ENCODE peak calls at places on chromosomes 2 and 18, in six cellular contexts. G is HCT116, Z is uterus, B is K562, A is spleen, V is tibial nerve. F is an unnamed sample.

GRCh38 chr2:32418777-32419176 is 62.0 kb downstream of the BIRC6 start:
- DNase-seq in V (no peak), Z (no peak), B (no peak), G (no peak), A (no peak), F (no peak)

GRCh38 chr2:144801766-144802165 is 281.8 kb upstream of the ZEB2 start:
- DNase-seq in G (no peak), B (no peak), Z (no peak), A (no peak), V (no peak), F (no peak)

GRCh38 chr2:43948370-43948769 is 47.4 kb downstream of the LRPPRC start:
- DNase-seq in G (no peak), Z (no peak), B (no peak), A (no peak), V (no peak), F (no peak)

GRCh38 chr18:9737814-9738160 is 29.7 kb downstream of the RAB31 start:
- DNase-seq in G (no peak), Z (peak; percentile 26), V (no peak), A (peak; percentile 63), B (peak; percentile 25), F (no peak)

GRCh38 chr18:9741821-9742541 is 33.9 kb downstream of the RAB31 start:
- DNase-seq in V (no peak), Z (no peak), B (peak; percentile 34), G (no peak), A (peak; percentile 69), F (no peak)

GRCh38 chr18:48163184-48164095 is 233.0 kb upstream of the SMAD2 start:
- DNase-seq in G (no peak), Z (no peak), V (no peak), A (no peak), B (no peak), F (no peak)

GRCh38 chr2:226362991-226363390 is 436.6 kb downstream of the IRS1 start:
- DNase-seq in B (no peak), Z (no peak), G (no peak), A (no peak), V (no peak), F (no peak)

GRCh38 chr2:23776021-23776420 is 150.9 kb downstream of the ATAD2B start:
- DNase-seq in A (no peak), Z (no peak), G (no peak), B (no peak), V (no peak), F (no peak)

GRCh38 chr2:157194097-157194688 is 63.3 kb upstream of the GALNT5 start:
- DNase-seq in G (peak; percentile 49), Z (no peak), A (no peak), V (no peak), B (peak; percentile 84), F (no peak)

GRCh38 chr18:72871091-72871490 is 3.3 kb upstream of the NETO1 start:
- DNase-seq in Z (no peak), B (no peak), G (no peak), A (no peak), V (no peak), F (no peak)

GRCh38 chr18:34592961-34593382 is 117.1 kb upstream of the DTNA start:
- DNase-seq in A (no peak), Z (peak; percentile 33), V (no peak), B (no peak), G (no peak), F (peak; percentile 55)

GRCh38 chr2:212845941-212846340 is 305.5 kb downstream of the IKZF2 start:
- DNase-seq in G (no peak), V (no peak), B (no peak), Z (no peak), A (no peak), F (no peak)

GRCh38 chr2:240567137-240567871 is 980 bp upstream of the RNPEPL1 start:
- DNase-seq in Z (peak; percentile 31), A (peak; percentile 86), V (peak; percentile 13), B (peak; percentile 34), G (no peak), F (peak; percentile 49)

GRCh38 chr18:25140144-25140961 is 211.6 kb downstream of the ZNF521 start:
- DNase-seq in G (no peak), A (no peak), B (no peak), Z (no peak), V (no peak), F (no peak)

GRCh38 chr2:170142502-170142901 is 35.4 kb upstream of the MYO3B start:
- DNase-seq in Z (no peak), G (no peak), B (no peak), A (no peak), V (no peak), F (no peak)

GRCh38 chr18:75129717-75130477 is 79.0 kb downstream of the PTGR3 start:
- DNase-seq in V (no peak), B (no peak), Z (no peak), A (peak; percentile 54), G (no peak), F (no peak)

GRCh38 chr2:236879416-236879963 is 206.2 kb upstream of the COPS8 start:
- DNase-seq in G (no peak), Z (no peak), V (no peak), B (no peak), A (no peak), F (no peak)

GRCh38 chr2:100260712-100261620 is 61.3 kb downstream of the LONRF2 start:
- DNase-seq in Z (peak; percentile 86), G (peak; percentile 36), A (peak; percentile 80), B (peak; percentile 82), V (peak; percentile 43), F (peak; percentile 70)

GRCh38 chr18:57784034-57784815 is 18.9 kb downstream of the ATP8B1 start:
- DNase-seq in B (peak; percentile 37), G (no peak), Z (no peak), V (no peak), A (no peak), F (no peak)

DNA sequence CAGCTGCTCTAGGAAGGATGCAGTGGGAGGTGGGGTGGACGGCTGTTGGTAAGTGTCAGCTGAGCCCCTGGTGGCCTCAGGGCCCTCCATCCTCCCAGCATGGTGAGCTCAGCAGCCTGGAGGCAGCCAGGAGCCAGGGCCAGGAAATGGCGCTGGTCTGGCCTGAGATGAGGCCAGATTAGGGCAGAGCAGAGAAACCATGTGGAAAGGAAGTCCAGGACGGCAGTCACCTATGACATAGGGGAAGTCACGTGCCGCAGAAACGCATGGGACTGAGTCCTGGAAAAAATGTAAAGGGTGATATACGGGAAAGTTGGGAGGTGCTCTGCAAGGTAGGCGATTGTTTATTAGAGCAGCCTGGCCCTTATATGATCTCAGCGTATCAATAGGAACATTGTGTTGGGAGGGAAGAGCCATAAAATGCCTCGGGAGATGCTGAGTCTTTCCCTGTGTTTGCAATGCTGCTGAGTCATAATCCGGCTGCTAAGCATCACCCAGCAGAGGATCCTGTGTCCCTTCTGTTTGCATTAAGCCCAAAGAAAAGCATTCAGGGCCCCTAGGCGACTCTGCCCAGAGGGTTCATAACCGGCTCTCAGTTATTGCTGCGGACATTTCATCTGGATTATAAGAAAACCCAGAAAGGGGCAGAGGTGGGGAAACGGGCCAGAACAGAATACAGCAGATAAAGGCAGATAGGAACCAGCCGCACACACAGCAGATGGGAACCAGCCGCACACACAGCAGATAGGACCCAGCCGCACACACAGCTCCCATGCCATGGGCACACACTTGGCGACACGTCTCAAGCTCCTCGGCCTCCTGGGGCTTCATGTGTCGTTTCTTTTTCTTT is 30.3 kb upstream of the B3GNT7 start:
- DNase-seq in A (peak; percentile 73), V (no peak), B (peak; percentile 18), Z (no peak), G (no peak), F (peak; percentile 60)
- H3K4me1 ChIP-seq in A (no peaks in the 10 kb centered on the region), V (peaks cover 3% of the 10 kb centered on the region), B (peaks cover 15% of the 10 kb centered on the region), Z (no peaks in the 10 kb centered on the region), G (peaks cover 4% of the 10 kb centered on the region), F (no peaks in the 10 kb centered on the region)

DNA sequence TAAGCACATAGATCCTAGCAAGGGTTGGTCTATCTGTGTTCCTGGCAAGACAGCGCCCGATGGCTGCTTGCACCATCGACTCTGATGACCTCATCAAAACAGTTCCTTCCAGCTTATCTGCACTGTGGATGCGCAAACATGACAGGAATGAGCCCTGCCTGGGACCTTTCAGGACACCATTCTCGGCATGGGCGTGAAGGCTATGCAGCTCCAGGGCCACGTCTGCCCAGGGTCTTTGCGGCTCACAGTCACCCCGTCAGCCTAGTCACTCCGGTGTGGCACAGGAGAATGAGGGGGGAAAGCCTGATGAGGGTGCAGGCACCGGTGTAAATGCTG is 147.8 kb upstream of the TWIST2 start:
- DNase-seq in Z (peak; percentile 64), A (no peak), G (no peak), B (no peak), V (no peak), F (no peak)
- H3K4me3 ChIP-seq in Z (no peak overlapping the region), A (no peak overlapping the region), G (no peak overlapping the region), B (no peak overlapping the region), V (no peak overlapping the region), F (no peak overlapping the region)

GRCh38 chr2:42832289-42832634 is 39.9 kb upstream of the HAAO start:
- DNase-seq in A (no peak), V (no peak), G (no peak), Z (no peak), B (no peak), F (no peak)

GRCh38 chr2:42838133-42838532 is 45.8 kb upstream of the HAAO start:
- DNase-seq in V (no peak), B (no peak), A (no peak), Z (no peak), G (no peak), F (no peak)

GRCh38 chr2:42840141-42840540 is 47.8 kb upstream of the HAAO start:
- DNase-seq in G (no peak), A (no peak), V (peak; percentile 10), Z (peak; percentile 11), B (no peak), F (no peak)

GRCh38 chr2:42834161-42834560 is 41.8 kb upstream of the HAAO start:
- DNase-seq in B (no peak), G (no peak), V (no peak), Z (peak; percentile 10), A (peak; percentile 58), F (no peak)

DNA sequence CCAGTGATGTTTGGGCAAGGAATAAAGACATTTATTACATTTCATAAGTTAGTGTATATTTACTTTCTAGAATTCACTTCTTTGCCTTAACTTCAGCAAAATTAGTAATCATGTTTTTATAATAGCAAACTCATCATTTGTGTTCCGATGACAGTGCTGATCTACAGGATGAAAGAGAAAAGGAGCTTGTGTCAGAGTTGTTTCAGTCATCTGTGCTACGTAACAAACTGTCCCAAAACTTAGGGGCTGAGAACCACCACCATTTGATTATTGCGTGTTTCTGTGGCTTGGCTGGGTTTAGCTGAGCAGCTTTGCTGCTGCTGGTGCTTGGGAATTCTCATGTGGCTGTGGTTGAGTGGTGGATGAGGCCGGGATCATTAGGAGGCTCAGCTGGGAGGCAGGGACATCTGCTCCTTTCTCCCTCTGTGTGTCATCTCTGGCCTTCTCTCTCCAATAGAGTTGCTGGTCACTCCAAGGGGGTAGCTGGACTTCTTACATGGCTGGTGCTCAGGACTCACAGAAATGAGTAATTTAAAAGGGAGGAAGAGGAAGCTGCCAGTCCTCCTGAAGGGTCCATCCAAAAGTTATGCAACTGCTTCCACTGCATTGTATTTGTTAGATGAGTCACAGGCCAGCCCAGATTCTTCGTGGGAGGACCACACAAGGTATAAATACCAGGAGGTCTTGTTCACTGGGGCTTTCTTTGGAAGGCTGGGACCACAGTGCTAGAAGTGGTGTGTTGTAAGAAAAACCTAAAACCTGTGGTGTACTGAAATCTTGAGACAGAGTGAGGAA is 43.4 kb upstream of the HAAO start:
- DNase-seq in Z (peak; percentile 75), B (no peak), G (no peak), A (no peak), V (no peak), F (no peak)
- TF ChIP-seq POLR2A in Z (no peak), B (no peak), G (no peak), A (no peak), V (no peak), F (peak; percentile 28)

DNA sequence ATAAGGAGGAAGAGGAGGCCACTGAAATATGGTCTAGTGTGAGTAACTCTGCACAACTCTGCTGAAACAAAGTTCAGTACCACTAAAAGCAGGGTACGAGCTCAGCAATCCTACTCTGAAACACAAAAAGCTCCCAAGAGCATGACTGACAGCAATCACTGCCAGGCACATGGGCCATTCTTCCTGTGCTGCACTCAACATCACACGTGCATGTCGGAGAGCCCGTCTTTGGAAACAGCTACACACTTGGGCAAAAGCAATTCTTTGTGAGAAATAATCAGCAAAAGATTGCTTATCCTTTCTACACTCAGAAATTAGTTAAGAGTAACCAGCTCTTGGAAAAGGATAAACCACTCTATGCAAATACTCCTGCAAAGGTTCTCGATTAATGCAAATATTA is 145.2 kb downstream of the HDAC4 start:
- DNase-seq in V (no peak), B (no peak), Z (no peak), A (peak; percentile 50), G (no peak), F (no peak)
- H3K4me1 ChIP-seq in V (peaks cover 43% of the 10 kb centered on the region), B (peaks cover 13% of the 10 kb centered on the region), Z (no peaks in the 10 kb centered on the region), A (peaks cover 37% of the 10 kb centered on the region), G (peaks cover 48% of the 10 kb centered on the region), F (no peaks in the 10 kb centered on the region)